ENCODE peak calls at places on chromosome 5, in four cellular contexts. B, F, M and E are unnamed samples.

GRCh38 chr5:91280942-91281269 is 102.2 kb downstream of the ARRDC3 start:
- DNase-seq in B (no peak), F (no peak), M (no peak), E (no peak)

GRCh38 chr5:66963559-66963971 is 233.0 kb downstream of the CD180 start:
- DNase-seq in B (no peak), F (no peak), M (peak; percentile 88), E (peak; percentile 12)

GRCh38 chr5:27450607-27451006 is 412.2 kb upstream of the CDH9 start:
- DNase-seq in B (no peak), F (no peak), M (peak; percentile 63), E (no peak)

GRCh38 chr5:163705983-163706771 is 200.8 kb downstream of the MAT2B start:
- DNase-seq in B (peak; percentile 78), F (no peak), M (peak; percentile 40), E (no peak)

GRCh38 chr5:32163785-32164184 is 10.3 kb downstream of the GOLPH3 start:
- DNase-seq in B (no peak), F (no peak), M (no peak), E (no peak)

GRCh38 chr5:61280205-61280604 is 51.9 kb upstream of the ZSWIM6 start:
- DNase-seq in B (peak; percentile 90), F (no peak), M (peak; percentile 84), E (peak; percentile 49)

GRCh38 chr5:111735829-111736228 is 21.2 kb downstream of the NREP start:
- DNase-seq in B (peak; percentile 98), F (no peak), M (peak; percentile 94), E (no peak)

GRCh38 chr5:159774476-159775031 is 141.7 kb upstream of the ADRA1B start:
- DNase-seq in B (no peak), F (no peak), M (no peak), E (no peak)

GRCh38 chr5:58924306-58924705 is 341.4 kb downstream of the RAB3C start:
- DNase-seq in B (peak; percentile 47), F (no peak), M (no peak), E (no peak)

GRCh38 chr5:27315541-27316282 is 277.3 kb upstream of the CDH9 start:
- DNase-seq in B (peak; percentile 82), F (no peak), M (peak; percentile 54), E (no peak)

GRCh38 chr5:16461782-16462181 is 3.8 kb downstream of the ZNF622 start:
- DNase-seq in B (peak; percentile 92), F (peak; percentile 60), M (peak; percentile 94), E (peak; percentile 50)

DNA sequence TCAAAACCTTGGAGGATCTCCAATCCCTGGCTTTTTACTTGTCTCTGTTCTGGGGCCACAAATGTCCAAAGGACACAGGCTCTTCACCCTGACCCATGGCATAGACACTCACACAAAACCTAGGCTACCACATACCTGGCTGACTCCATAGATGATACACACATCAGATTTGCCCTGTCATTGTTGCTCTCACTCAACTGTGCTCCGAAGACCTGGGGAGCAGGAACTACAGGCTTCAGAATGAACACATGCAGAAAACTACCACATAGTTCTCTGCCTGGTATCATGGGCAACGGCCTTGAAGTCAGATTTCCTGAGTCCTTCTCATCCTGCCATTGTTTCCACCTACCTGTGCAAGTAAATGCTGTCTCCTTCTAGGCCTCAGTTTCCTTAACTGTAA is 226.2 kb downstream of the KIF4B start:
- DNase-seq in B (no peak), F (no peak), M (no peak), E (no peak)
- H3K27ac ChIP-seq in B (no peak overlapping the region), F (no peak overlapping the region), M (no peak overlapping the region), E (no peak overlapping the region)

GRCh38 chr5:80192507-80193241 is 63.2 kb downstream of the SERINC5 start:
- DNase-seq in B (peak; percentile 77), F (peak; percentile 31), M (peak; percentile 26), E (no peak)

GRCh38 chr5:80195837-80196400 is 59.9 kb downstream of the SERINC5 start:
- DNase-seq in B (no peak), F (no peak), M (no peak), E (no peak)

GRCh38 chr5:80193421-80193820 is 62.4 kb downstream of the SERINC5 start:
- DNase-seq in B (no peak), F (no peak), M (no peak), E (no peak)

GRCh38 chr5:80191991-80192398 is 63.9 kb downstream of the SERINC5 start:
- DNase-seq in B (peak; percentile 30), F (no peak), M (no peak), E (no peak)

GRCh38 chr5:80194470-80194869 is 61.4 kb downstream of the SERINC5 start:
- DNase-seq in B (no peak), F (no peak), M (no peak), E (no peak)
- H3K4me1 ChIP-seq in B (peaks cover 7% of the 10 kb centered on the region), F (peaks cover 34% of the 10 kb centered on the region), M (peaks cover 7% of the 10 kb centered on the region), E (peaks cover 12% of the 10 kb centered on the region)

GRCh38 chr5:177490311-177490991 is 7.0 kb downstream of the PDLIM7 start:
- DNase-seq in B (no peak), F (no peak), M (no peak), E (no peak)
- H3K4me2 ChIP-seq in B (no peak overlapping the region), F (no peak overlapping the region), M (no peak overlapping the region), E (no peak overlapping the region)

DNA sequence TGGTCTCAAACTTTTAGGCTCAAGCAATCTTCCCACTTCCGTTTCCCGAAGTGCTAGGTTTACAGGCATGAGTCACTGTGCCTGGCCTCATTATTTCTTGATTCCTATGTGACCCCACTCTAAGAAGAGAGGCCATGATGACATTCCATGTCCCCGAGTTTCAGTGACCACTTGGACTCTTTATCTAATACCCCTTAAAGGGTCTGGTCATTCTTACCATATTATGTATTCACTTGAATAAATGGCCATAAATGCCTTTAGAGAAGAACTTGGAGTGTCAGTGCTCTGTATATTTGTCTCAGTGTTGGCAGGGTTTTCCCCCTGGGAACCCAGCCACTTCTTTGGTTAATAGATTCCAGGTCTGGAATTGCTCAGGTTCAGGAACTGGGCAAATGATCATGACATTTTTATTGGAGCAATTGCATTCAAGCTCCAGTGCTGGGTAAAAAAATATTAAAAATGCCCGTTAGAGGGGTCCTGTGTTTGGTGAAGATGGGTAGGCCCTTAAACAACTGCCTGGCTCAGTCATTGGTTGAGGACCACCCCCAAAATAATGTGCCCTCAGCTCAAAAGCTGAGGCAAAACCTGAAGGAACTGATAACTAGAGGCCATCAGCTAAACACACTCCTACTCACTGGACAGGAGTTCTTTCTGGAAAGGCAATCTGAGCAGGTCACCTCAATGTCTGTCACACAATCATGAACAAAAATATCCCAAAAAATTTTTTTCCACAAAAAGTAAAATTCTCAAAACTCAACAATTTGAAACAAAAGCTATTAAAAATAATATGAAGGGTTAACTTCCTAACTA is 186.6 kb upstream of the ZNF608 start:
- DNase-seq in B (peak; percentile 84), F (no peak), M (peak; percentile 69), E (no peak)
- H3K27ac ChIP-seq in B (no peak overlapping the region), F (no peak overlapping the region), M (no peak overlapping the region), E (no peak overlapping the region)

GRCh38 chr5:154333016-154333415 is 112.8 kb upstream of the SAP30L start:
- DNase-seq in B (no peak), F (no peak), M (no peak), E (no peak)

GRCh38 chr5:154330097-154330667 is 115.6 kb upstream of the SAP30L start:
- DNase-seq in B (no peak), F (no peak), M (no peak), E (no peak)

GRCh38 chr5:154331924-154332323 is 113.9 kb upstream of the SAP30L start:
- DNase-seq in B (no peak), F (no peak), M (no peak), E (no peak)

GRCh38 chr5:154331267-154331666 is 114.5 kb upstream of the SAP30L start:
- DNase-seq in B (no peak), F (no peak), M (no peak), E (no peak)

DNA sequence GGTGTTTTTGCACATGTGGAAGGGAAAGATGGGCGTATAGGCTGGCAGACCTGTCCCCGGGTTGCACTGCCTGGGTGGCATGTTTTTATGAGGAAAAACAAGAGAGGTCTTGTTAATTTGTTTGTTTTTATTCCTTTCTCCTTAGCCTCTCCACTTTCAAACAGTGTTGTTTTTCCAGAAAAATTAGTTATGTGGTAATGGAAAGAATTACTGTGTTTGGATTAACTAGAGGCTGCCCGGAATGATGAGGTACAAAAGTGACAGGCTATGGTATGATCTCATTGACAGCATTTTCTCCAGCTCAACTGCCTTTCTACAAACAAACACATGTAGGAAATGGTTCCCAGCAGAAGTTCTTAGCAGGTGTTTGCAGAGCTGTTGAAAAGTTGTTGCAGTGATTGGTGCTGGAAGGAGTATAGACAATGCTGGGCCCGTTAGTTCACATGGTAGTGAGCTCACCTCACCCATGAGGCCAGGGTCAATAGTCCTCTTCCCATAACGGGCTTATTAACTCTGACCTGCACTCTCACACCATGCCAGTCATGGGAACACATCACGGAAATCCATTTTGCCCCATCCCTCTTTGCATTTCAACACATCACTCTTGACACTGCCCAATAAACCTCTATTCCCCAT is 111.3 kb upstream of the SAP30L start:
- DNase-seq in B (peak; percentile 27), F (peak; percentile 17), M (peak; percentile 60), E (no peak)
- H3K4me1 ChIP-seq in B (no peaks in the 10 kb centered on the region), F (peaks cover 11% of the 10 kb centered on the region), M (peaks cover 6% of the 10 kb centered on the region), E (no peaks in the 10 kb centered on the region)

DNA sequence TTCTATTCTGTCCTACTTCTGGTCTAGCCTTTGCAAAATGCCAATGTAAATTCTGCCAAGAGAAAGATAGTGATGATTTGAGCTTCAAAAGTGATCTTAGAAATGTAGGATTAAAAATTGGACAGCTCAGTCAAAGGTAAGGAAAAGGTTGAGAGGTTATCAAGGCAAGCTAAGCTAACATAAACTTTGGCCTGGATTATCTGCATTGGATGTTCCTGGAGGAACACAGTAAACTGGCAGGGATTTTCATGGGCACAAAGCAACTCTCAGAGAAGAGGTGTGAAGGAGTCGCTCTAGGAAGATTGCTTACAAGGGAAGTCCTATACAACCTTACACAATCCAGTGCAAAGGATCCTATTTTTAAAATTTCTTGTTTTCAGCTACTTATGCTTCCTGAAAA is 115.2 kb downstream of the JAKMIP2 start:
- DNase-seq in B (no peak), F (no peak), M (no peak), E (no peak)
- H3K4me2 ChIP-seq in B (no peak overlapping the region), F (no peak overlapping the region), M (no peak overlapping the region), E (no peak overlapping the region)

GRCh38 chr5:154758501-154758900 is 3.3 kb downstream of the LARP1 start:
- DNase-seq in B (no peak), F (no peak), M (peak; percentile 46), E (no peak)
- H3K27ac ChIP-seq in B (peak overlapping the region; percentile 36), F (no peak overlapping the region), M (no peak overlapping the region), E (peak overlapping the region; percentile 3)